ENCODE peak calls at places on chromosomes 13 and 19, in five cellular contexts. S, E, O, Z and V are unnamed samples.

GRCh38 chr13:44969858-44970484 is 19.3 kb downstream of the NUFIP1 start:
- DNase-seq in O (no peak), S (no peak), Z (no peak), E (no peak), V (peak; percentile 34)

GRCh38 chr19:45637890-45638667 is 1.1 kb downstream of the EML2 start:
- DNase-seq in Z (no peak), E (no peak), O (no peak), S (no peak), V (no peak)

GRCh38 chr13:26327905-26328304 is 74.0 kb downstream of the CDK8 start:
- DNase-seq in Z (no peak), S (no peak), O (no peak), E (no peak), V (no peak)

GRCh38 chr13:81223784-81224501 is 883.0 kb upstream of the SPRY2 start:
- DNase-seq in E (no peak), O (no peak), S (no peak), Z (no peak), V (no peak)

GRCh38 chr13:55440465-55441085 is 1700.1 kb upstream of the PRR20A start:
- DNase-seq in E (no peak), S (no peak), O (no peak), Z (no peak), V (no peak)

GRCh38 chr19:52248256-52248655 is 21.1 kb upstream of the ZNF766 start:
- DNase-seq in Z (peak; percentile 44), E (peak; percentile 77), S (peak; percentile 64), O (peak; percentile 82), V (no peak)

GRCh38 chr13:89846890-89847585 is 1500.4 kb upstream of the MIR17HG start:
- DNase-seq in O (no peak), S (no peak), Z (no peak), E (no peak), V (no peak)

GRCh38 chr19:58409010-58409790 is 751 bp downstream of the ZNF584 start:
- DNase-seq in Z (no peak), O (no peak), E (no peak), S (no peak), V (no peak)

GRCh38 chr19:40799558-40800338 is 757 bp downstream of the EGLN2 start:
- DNase-seq in E (peak; percentile 95), Z (no peak), O (peak; percentile 89), S (peak; percentile 63), V (no peak)

GRCh38 chr19:406121-406711 is 2.7 kb downstream of the C2CD4C start:
- DNase-seq in O (peak; percentile 73), S (no peak), E (peak; percentile 60), Z (no peak), V (no peak)

GRCh38 chr13:30861163-30861562 is 44.9 kb upstream of the MEDAG start:
- DNase-seq in S (no peak), Z (no peak), O (no peak), E (no peak), V (no peak)

GRCh38 chr19:27966390-27966816 is 1246.5 kb downstream of the UQCRFS1 start:
- DNase-seq in O (no peak), S (no peak), Z (no peak), E (no peak), V (no peak)

GRCh38 chr19:40598918-40599307 is 2.3 kb upstream of the LTBP4 start:
- DNase-seq in S (no peak), E (no peak), O (no peak), Z (no peak), V (no peak)

GRCh38 chr19:18507021-18507726 is 14.7 kb downstream of the ELL start:
- DNase-seq in S (no peak), O (no peak), E (peak; percentile 72), Z (no peak), V (no peak)

GRCh38 chr13:94318418-94318817 is 161.1 kb downstream of the DCT start:
- DNase-seq in S (no peak), E (no peak), O (no peak), Z (no peak), V (no peak)

GRCh38 chr13:83618966-83619365 is 263.3 kb downstream of the SLITRK1 start:
- DNase-seq in Z (no peak), E (no peak), S (no peak), O (no peak), V (no peak)

GRCh38 chr19:31346660-31347059 is 2.6 kb downstream of the TSHZ3 start:
- DNase-seq in S (no peak), Z (no peak), E (no peak), O (no peak), V (no peak)

GRCh38 chr19:3114018-3114726 is 20.0 kb downstream of the GNA11 start:
- DNase-seq in S (no peak), O (no peak), E (no peak), Z (no peak), V (no peak)

GRCh38 chr19:45406165-45406956 is at the start of gene POLR1G:
- DNase-seq in S (peak; percentile 80), O (peak; percentile 91), Z (no peak), E (peak; percentile 94), V (no peak)

GRCh38 chr19:34468400-34468799 is 13.2 kb upstream of the WTIP start:
- DNase-seq in E (no peak), Z (no peak), O (no peak), S (no peak), V (no peak)

GRCh38 chr19:45906221-45906620 is 3.8 kb upstream of the MYPOP start:
- DNase-seq in S (no peak), O (no peak), E (no peak), Z (no peak), V (no peak)

GRCh38 chr19:13429563-13429962 is 76.7 kb downstream of the CACNA1A start:
- DNase-seq in E (no peak), S (no peak), O (no peak), Z (no peak), V (no peak)

GRCh38 chr19:39363909-39364457 is 21.8 kb downstream of the SAMD4B start:
- DNase-seq in E (no peak), S (no peak), O (peak; percentile 70), Z (peak; percentile 63), V (no peak)

GRCh38 chr13:31965361-31966066 is 66.1 kb upstream of the FRY start:
- DNase-seq in O (no peak), E (no peak), S (no peak), Z (no peak), V (no peak)

GRCh38 chr19:18832331-18833140 is 777 bp downstream of the UPF1 start:
- DNase-seq in E (peak; percentile 83), Z (no peak), S (no peak), O (no peak), V (no peak)

GRCh38 chr13:33612641-33613638 is 205.0 kb upstream of the RFC3 start:
- DNase-seq in Z (no peak), O (no peak), E (no peak), S (no peak), V (no peak)

GRCh38 chr13:20721454-20722357 is 18.2 kb downstream of the IL17D start:
- DNase-seq in S (peak; percentile 42), E (peak; percentile 69), Z (no peak), O (peak; percentile 87), V (peak; percentile 24)

GRCh38 chr13:90950134-90950533 is 397.4 kb upstream of the MIR17HG start:
- DNase-seq in O (no peak), Z (no peak), S (no peak), E (no peak), V (no peak)

GRCh38 chr13:51942189-51942588 is 69.1 kb downstream of the ATP7B start:
- DNase-seq in S (no peak), E (no peak), Z (no peak), O (no peak), V (no peak)

GRCh38 chr13:111972261-111972780 is 94.6 kb upstream of the SOX1 start:
- DNase-seq in S (no peak), O (peak; percentile 56), Z (no peak), E (no peak), V (no peak)

GRCh38 chr19:4403005-4403761 is 743 bp downstream of the CHAF1A start:
- DNase-seq in E (no peak), S (no peak), Z (no peak), O (no peak), V (no peak)

GRCh38 chr13:98938801-98939200 is 39.1 kb downstream of the DOCK9 start:
- DNase-seq in O (no peak), Z (no peak), E (peak; percentile 59), S (no peak), V (no peak)

GRCh38 chr19:6472713-6473112 is 8.6 kb downstream of the CRB3 start:
- DNase-seq in S (no peak), Z (no peak), O (no peak), E (no peak), V (no peak)

DNA sequence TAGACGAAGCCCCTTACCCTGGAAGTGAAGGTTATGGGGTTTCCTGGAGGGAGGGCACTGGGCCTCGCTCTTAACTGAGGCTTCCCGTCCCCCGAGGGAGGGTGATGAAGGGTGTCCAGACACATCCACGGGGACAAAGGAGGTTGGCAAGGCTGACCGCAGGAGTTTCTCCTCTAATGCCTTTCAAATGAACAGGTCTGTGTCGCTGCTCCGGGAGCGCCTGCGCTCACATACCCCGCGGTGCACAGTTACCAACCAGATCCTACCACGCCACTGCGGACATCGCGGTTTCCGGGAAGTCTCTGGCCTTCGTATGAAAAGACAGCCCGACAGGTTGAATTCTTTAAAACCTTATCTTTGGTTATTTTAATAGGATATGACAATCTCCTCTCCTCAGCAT is 41.3 kb downstream of the IRS2 start:
- DNase-seq in O (no peak), Z (no peak), E (no peak), S (no peak), V (no peak)
- H3K27me3 ChIP-seq in O (no peaks in the 10 kb centered on the region), Z (no peaks in the 10 kb centered on the region), E (peaks cover 17% of the 10 kb centered on the region), S (no peaks in the 10 kb centered on the region), V (peaks cover 2% of the 10 kb centered on the region)

GRCh38 chr19:22116760-22117159 is 64.5 kb downstream of the ZNF257 start:
- DNase-seq in O (no peak), S (no peak), E (no peak), Z (no peak), V (no peak)

DNA sequence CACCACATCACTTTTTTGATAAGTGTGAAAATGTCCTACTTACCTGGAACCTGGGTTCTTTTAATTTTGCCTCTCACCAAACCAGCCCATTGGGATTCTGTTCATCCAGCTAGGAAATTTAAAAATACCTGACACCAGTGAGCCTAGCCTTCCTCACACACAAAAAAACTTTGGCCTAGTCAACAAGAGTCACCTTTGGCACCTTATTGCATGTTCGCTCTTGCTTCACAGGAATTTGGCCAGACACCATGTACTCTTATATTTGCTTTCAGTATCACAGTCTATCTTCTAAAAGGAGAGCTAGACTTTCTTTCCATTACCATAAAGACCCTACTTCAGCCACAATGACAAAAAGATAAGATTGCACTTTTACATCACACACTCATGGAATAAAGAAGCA is 65.8 kb downstream of the ZNF257 start:
- DNase-seq in S (no peak), E (no peak), Z (no peak), O (no peak), V (no peak)
- H3K9me3 ChIP-seq in S (peaks cover 7% of the 10 kb centered on the region), E (peaks cover 8% of the 10 kb centered on the region), Z (no peaks in the 10 kb centered on the region), O (no peaks in the 10 kb centered on the region), V (peaks cover 23% of the 10 kb centered on the region)

DNA sequence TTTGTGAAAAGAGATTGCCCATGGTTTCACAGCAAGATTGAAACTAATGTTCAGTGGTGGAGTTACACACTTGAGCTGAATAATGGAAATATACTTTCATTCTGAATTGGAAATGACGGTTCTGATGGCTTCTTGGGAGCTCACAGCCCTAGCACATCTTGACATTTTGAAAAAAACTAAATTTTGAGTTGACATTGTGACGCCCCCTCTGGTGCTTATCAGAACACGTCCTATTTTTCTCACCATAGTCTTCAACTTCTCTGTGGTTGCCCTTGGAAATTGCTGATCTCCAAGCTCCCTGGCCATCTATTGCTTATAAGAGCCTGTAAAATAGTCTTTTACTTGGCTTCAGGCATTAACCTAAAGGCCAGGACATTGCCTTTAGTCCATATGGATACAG is 202.1 kb downstream of the OXGR1 start:
- DNase-seq in S (no peak), O (no peak), Z (no peak), E (no peak), V (no peak)
- H3K27me3 ChIP-seq in S (no peaks in the 10 kb centered on the region), O (no peaks in the 10 kb centered on the region), Z (no peaks in the 10 kb centered on the region), E (no peaks in the 10 kb centered on the region), V (no peaks in the 10 kb centered on the region)

GRCh38 chr19:56946164-56946563 is 105.6 kb upstream of the PEG3 start:
- DNase-seq in E (no peak), O (no peak), S (no peak), Z (no peak), V (no peak)
- H3K9me3 ChIP-seq in E (no peaks in the 10 kb centered on the region), O (peaks cover 5% of the 10 kb centered on the region), S (no peaks in the 10 kb centered on the region), Z (no peaks in the 10 kb centered on the region), V (peaks cover 36% of the 10 kb centered on the region)